ENCODE peak calls at places on chromosomes 16 and 17, in eight cellular contexts. Y, X, M, W, R, K, E and Z are unnamed samples.
A peak's percentile ranks its signal among the peaks of the same experiment; 100 is the strongest.

GRCh38 chr17:6940186-6940649 is 55.6 kb upstream of the ALOX12 start:
- DNase-seq in M (no peak), Y (no peak), K (no peak), R (peak; percentile 9), W (peak; percentile 82), X (peak; percentile 68), E (no peak), Z (no peak)

GRCh38 chr17:83117594-83117993 is 38.2 kb downstream of the METRNL start:
- DNase-seq in W (no peak), E (no peak), Y (no peak), X (no peak), K (no peak), R (no peak), M (no peak), Z (no peak)

GRCh38 chr16:57007530-57007929 is 18.2 kb downstream of the NLRC5 start:
- DNase-seq in W (no peak), Y (no peak), K (no peak), E (no peak), M (no peak), X (no peak), R (no peak), Z (no peak)

GRCh38 chr16:20734056-20734455 is 7.6 kb downstream of the THUMPD1 start:
- DNase-seq in R (no peak), X (no peak), W (no peak), E (no peak), M (no peak), Y (no peak), K (no peak), Z (no peak)

GRCh38 chr16:81522141-81522701 is 77.6 kb downstream of the CMIP start:
- DNase-seq in M (no peak), W (peak; percentile 27), K (no peak), X (no peak), R (no peak), Y (peak; percentile 72), E (no peak), Z (no peak)

GRCh38 chr16:55323637-55324490 is at the start of gene IRX6:
- DNase-seq in E (no peak), W (peak; percentile 18), Y (peak; percentile 90), R (no peak), K (no peak), X (no peak), M (no peak), Z (no peak)

GRCh38 chr17:6505425-6506142 is 50.8 kb downstream of the PITPNM3 start:
- DNase-seq in Y (no peak), R (no peak), W (no peak), K (no peak), E (no peak), X (peak; percentile 35), M (no peak), Z (no peak)

GRCh38 chr17:57259817-57260216 is 3.5 kb downstream of the MSI2 start:
- DNase-seq in W (no peak), Y (peak; percentile 81), X (no peak), R (no peak), M (no peak), E (no peak), K (no peak), Z (no peak)

GRCh38 chr16:3515897-3516296 is 15.1 kb downstream of the CLUAP1 start:
- DNase-seq in R (no peak), M (no peak), K (no peak), W (no peak), Y (no peak), E (no peak), X (no peak), Z (no peak)

GRCh38 chr17:82374626-82375331 is 3.2 kb downstream of the UTS2R start:
- DNase-seq in K (no peak), E (no peak), W (no peak), R (no peak), X (no peak), Y (peak; percentile 77), M (no peak), Z (no peak)

GRCh38 chr17:83180996-83181481 is 101.6 kb downstream of the METRNL start:
- DNase-seq in Y (no peak), K (no peak), M (no peak), E (no peak), R (no peak), X (no peak), W (no peak), Z (no peak)

GRCh38 chr17:6756425-6757012 is 673 bp downstream of the XAF1 start:
- DNase-seq in M (no peak), W (no peak), E (no peak), K (no peak), R (no peak), X (no peak), Y (no peak), Z (no peak)

GRCh38 chr16:1780677-1781072 is 1.7 kb downstream of the SPSB3 start:
- DNase-seq in Y (no peak), M (no peak), X (no peak), R (no peak), K (no peak), E (no peak), W (no peak), Z (no peak)

GRCh38 chr17:19407601-19408380 is 3.2 kb upstream of the RNF112 start:
- DNase-seq in Y (no peak), M (no peak), W (no peak), K (no peak), E (no peak), R (no peak), X (peak; percentile 53), Z (no peak)

DNA sequence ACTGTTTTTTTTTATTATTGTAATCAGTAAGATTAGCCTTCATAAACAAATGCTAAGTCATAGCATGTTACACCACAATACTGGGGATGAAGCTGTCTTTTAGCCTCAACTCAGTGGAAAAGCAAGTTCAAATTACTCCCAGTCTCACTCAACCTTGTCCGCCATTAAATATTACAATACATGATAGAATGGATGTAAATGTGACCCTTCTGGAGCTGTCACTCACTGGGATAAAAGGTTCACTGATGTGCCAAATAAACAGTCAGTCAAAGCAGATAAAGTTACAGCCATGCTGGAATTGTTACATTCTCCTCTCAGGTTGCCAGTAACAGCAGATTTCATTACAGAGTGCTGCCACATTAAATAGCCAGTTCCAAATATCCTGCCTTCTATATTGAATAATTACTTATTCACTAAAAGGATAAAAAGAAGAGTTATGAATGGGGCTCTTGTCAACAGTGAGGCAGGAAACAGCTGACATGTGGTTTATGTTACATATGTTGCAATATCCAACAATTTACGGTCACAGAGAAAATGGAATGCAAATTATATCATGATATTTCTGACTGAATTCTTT is 53.4 kb downstream of the BRIP1 start:
- DNase-seq in K (no peak), Y (no peak), X (no peak), M (no peak), E (no peak), R (no peak), W (no peak), Z (no peak)
- TF ChIP-seq POLR2AphosphoS5 in K (no peak), Y (no peak), X (no peak), M (no peak), E (no peak), R (no peak), W (no peak), Z (no peak)

DNA sequence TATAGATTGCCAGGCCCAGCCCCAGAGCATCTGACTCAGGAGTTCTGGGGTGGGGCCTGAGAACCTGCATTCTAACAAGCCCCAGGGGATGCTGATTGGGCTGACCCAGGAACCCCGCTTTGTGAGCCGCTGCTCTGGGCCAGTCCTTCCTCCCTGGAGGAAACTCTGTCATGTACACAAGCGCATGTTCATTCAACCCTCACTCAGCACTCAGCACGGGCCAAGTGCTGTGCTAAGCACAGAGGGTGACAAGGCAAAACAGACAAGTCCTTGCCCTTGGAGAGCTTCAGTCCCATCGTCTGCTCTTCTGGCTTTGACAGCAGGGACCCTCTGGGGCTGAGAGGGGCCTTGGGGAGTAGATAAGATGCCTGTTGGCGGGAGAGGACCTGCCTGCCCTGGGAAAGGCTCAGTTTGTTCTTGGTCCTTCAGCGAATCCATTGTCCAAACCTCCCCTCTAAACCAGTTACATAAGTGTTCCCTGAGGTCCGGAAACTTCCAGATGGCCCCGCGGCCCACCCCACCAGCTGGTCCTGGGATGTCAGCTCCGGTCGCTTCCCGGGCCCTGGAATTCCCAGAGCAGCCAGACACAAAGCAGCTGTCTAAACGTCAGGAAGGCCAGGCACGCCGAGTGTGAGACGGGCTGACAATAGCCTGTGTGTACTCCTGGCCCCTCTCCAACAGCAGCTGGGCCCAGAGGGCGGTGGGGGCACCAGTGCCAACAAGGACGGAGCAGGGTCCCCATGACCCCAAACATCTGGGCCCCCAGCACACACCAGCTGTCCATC is 88.8 kb downstream of the ZDHHC7 start:
- DNase-seq in M (no peak), K (peak; percentile 38), Y (no peak), E (no peak), X (peak; percentile 96), R (peak; percentile 63), W (peak; percentile 42), Z (no peak)
- TF ChIP-seq POLR2AphosphoS5 in M (no peak), K (no peak), Y (no peak), E (no peak), X (peak; percentile 78), R (peak; percentile 69), W (no peak), Z (no peak)

GRCh38 chr16:67667817-67668494 is 1.3 kb downstream of the C16orf86 start:
- DNase-seq in X (peak; percentile 95), R (peak; percentile 87), K (peak; percentile 96), E (peak; percentile 60), W (peak; percentile 88), Y (peak; percentile 96), M (peak; percentile 85), Z (peak; percentile 93)
- TF ChIP-seq POLR2AphosphoS5 in X (peak; percentile 71), R (no peak), K (no peak), E (no peak), W (no peak), Y (no peak), M (peak; percentile 17), Z (no peak)

GRCh38 chr16:50303605-50304466 is 37.5 kb downstream of the ADCY7 start:
- DNase-seq in M (no peak), X (peak; percentile 64), R (no peak), Y (no peak), W (no peak), K (peak; percentile 80), E (no peak), Z (no peak)
- TF ChIP-seq POLR2AphosphoS5 in M (no peak), X (no peak), R (no peak), Y (no peak), W (no peak), K (no peak), E (no peak), Z (no peak)

GRCh38 chr17:41793749-41794602 is 7.5 kb upstream of the JUP start:
- DNase-seq in E (no peak), M (no peak), W (peak; percentile 54), K (peak; percentile 54), X (no peak), R (no peak), Y (peak; percentile 93), Z (no peak)
- TF ChIP-seq POLR2AphosphoS5 in E (no peak), M (no peak), W (no peak), K (no peak), X (no peak), R (no peak), Y (peak; percentile 36), Z (no peak)